ENCODE peak calls at places on chromosomes 4 and X, in six cellular contexts. U is mucosa of descending colon; J is brain microvascular endothelial cell; L is astrocyte of the spinal cord; R is CD4-positive, alpha-beta T cell; W is uterus. F is an unnamed sample.

GRCh38 chr4:98468744-98469143 is 189.7 kb downstream of the TSPAN5 start:
- DNase-seq in L (peak; percentile 69), J (peak; percentile 47), U (no peak), R (no peak), W (peak; percentile 39), F (no peak)

GRCh38 chr4:13559414-13559813 is 15.1 kb upstream of the NKX3-2 start:
- DNase-seq in J (peak; percentile 73), W (no peak), L (peak; percentile 64), R (no peak), U (no peak), F (peak; percentile 36)

GRCh38 chrX:19563327-19563726 is 48.0 kb upstream of the MAP3K15 start:
- DNase-seq in W (no peak), R (no peak), J (no peak), L (no peak), U (no peak), F (no peak)

GRCh38 chrX:115649461-115650063 is 88.6 kb downstream of the PLS3 start:
- DNase-seq in L (no peak), W (no peak), R (no peak), J (peak; percentile 23), U (no peak), F (no peak)

GRCh38 chr4:26420438-26420837 is 69.8 kb downstream of the CCKAR start:
- DNase-seq in R (no peak), U (no peak), W (no peak), L (peak; percentile 68), J (peak; percentile 43), F (no peak)

GRCh38 chr4:100736651-100737450 is 219.0 kb upstream of the EMCN start:
- DNase-seq in L (peak; percentile 92), R (no peak), W (no peak), U (no peak), J (peak; percentile 53), F (peak; percentile 33)

GRCh38 chrX:22652596-22652995 is 347.2 kb upstream of the DDX53 start:
- DNase-seq in R (no peak), W (peak; percentile 19), J (peak; percentile 29), L (peak; percentile 19), U (no peak), F (no peak)

GRCh38 chr4:162497564-162498167 is 333.9 kb upstream of the FSTL5 start:
- DNase-seq in R (no peak), U (no peak), J (peak; percentile 5), W (no peak), L (peak; percentile 48), F (no peak)

GRCh38 chr4:52038109-52038912 is at the start of gene SGCB:
- DNase-seq in U (peak; percentile 78), L (peak; percentile 47), R (peak; percentile 77), W (peak; percentile 67), J (no peak), F (no peak)

GRCh38 chrX:97639526-97639925 is 755.8 kb downstream of the RPA4 start:
- DNase-seq in U (no peak), W (no peak), J (no peak), L (no peak), R (no peak), F (no peak)

DNA sequence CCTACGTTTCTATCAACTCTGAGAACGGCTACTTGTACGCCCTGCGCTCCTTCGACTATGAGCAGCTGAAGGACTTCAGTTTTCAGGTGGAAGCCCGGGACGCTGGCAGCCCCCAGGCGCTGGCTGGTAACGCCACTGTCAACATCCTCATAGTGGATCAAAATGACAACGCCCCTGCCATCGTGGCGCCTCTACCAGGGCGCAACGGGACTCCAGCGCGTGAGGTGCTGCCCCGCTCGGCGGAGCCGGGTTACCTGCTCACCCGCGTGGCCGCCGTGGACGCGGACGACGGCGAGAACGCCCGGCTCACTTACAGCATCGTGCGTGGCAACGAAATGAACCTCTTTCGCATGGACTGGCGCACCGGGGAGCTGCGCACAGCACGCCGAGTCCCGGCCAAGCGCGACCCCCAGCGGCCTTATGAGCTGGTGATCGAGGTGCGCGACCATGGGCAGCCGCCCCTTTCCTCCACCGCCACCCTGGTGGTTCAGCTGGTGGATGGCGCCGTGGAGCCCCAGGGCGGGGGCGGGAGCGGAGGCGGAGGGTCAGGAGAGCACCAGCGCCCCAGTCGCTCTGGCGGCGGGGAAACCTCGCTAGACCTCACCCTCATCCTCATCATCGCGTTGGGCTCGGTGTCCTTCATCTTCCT is 2.7 kb downstream of the PCDH10 start:
- DNase-seq in R (no peak), J (peak; percentile 9), U (peak; percentile 29), L (peak; percentile 46), W (no peak), F (no peak)
- TF ChIP-seq CTCF in R (no peak), J (peak; percentile 54), U (no peak), L (peak; percentile 37), W (no peak), F (no peak)

GRCh38 chr4:88811904-88812303 is 114.3 kb upstream of the NAP1L5 start:
- DNase-seq in U (no peak), L (no peak), W (no peak), R (no peak), J (no peak), F (no peak)

GRCh38 chr4:88814043-88814617 is 116.5 kb upstream of the NAP1L5 start:
- DNase-seq in U (no peak), J (no peak), L (no peak), R (no peak), W (no peak), F (no peak)

GRCh38 chr4:88812976-88813375 is 115.3 kb upstream of the NAP1L5 start:
- DNase-seq in U (no peak), R (no peak), W (no peak), L (no peak), J (no peak), F (no peak)

GRCh38 chr4:88809561-88810219 is 112.1 kb upstream of the NAP1L5 start:
- DNase-seq in J (no peak), U (no peak), L (peak; percentile 33), R (no peak), W (no peak), F (no peak)

DNA sequence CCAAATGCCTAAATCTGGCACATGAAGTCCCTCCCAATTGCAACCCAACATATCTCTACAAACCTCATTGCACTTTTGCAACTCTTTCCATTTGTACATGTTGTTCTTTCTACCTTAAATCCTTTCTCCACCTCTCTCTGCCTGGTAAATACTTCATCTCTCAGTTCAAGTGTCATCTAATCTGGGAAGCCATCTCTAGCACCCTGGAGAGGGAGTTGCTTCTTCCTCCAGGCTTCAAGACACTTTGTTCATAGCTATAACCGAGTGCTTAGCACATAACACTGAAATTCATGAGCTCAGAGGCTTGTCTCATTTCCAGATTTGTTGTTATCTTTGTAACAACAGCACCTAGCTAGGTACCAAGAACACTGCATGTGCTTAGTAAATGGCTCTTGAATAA is 114.8 kb upstream of the NAP1L5 start:
- DNase-seq in U (no peak), R (no peak), L (no peak), J (no peak), W (no peak), F (no peak)
- TF ChIP-seq CTCF in U (no peak), R (no peak), L (no peak), J (no peak), W (no peak), F (no peak)

DNA sequence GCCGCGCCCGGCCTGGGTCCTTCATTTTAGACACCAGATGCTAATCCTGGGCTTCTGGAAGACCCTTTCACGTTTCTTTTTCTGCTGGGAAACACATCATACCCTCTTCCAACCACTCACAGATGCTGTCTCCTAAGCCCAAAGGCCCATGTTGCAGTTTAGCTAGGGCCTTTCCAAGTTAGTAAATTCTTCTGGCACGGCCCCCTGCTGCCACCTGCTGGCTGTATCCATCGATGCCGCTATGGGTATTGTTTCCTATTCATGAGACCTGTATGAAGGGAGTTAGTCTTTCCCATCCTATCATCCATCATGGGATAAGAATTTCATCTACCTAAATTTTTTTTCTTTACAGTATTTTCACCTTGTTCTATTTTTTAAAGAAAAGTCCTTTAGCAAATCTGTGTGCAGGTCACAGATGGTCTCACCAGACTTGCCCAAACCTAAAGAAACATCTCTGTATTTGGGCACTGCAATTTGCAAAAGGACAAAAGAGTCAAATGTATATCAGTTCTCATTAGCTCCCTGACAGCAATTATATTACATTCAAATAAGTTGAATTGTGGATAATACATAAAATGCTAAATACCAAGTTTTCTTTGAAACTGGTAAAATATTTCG is 37.8 kb upstream of the SLC9A7 start:
- DNase-seq in W (peak; percentile 66), R (peak; percentile 69), L (peak; percentile 72), U (peak; percentile 55), J (peak; percentile 71), F (no peak)
- TF ChIP-seq CTCF in W (peak; percentile 59), R (peak; percentile 68), L (peak; percentile 73), U (peak; percentile 46), J (peak; percentile 76), F (peak; percentile 79)

DNA sequence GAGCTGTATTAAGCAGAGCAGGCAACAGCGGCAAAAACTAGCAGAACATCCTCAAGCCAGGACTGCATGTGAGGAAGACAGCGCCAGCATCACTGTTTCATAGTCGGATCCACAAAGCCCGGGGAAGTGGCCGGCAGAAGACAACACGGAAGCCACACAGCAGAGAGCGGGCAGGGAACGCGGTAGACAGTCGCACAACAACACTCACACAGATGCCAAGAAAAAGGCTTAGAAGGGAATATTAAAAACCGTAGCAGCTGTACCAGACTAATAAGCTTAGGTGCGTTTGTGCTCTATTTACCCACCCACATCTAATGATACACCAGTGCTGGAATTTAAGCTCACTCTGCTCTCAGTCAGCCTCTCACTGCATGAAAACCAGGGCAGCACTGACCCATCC is 16.0 kb downstream of the ZFYVE28 start:
- DNase-seq in L (no peak), U (no peak), R (no peak), W (no peak), J (no peak), F (no peak)
- TF ChIP-seq CTCF in L (no peak), U (no peak), R (no peak), W (no peak), J (no peak), F (no peak)

GRCh38 chr4:53706422-53707032 is 115.2 kb upstream of the LNX1 start:
- DNase-seq in W (no peak), J (peak; percentile 47), L (peak; percentile 70), U (no peak), R (no peak), F (no peak)

GRCh38 chr4:53705151-53705764 is 114.0 kb upstream of the LNX1 start:
- DNase-seq in U (no peak), L (no peak), R (no peak), W (no peak), J (no peak), F (no peak)

GRCh38 chr4:53703267-53703655 is 112.0 kb upstream of the LNX1 start:
- DNase-seq in L (no peak), J (no peak), U (no peak), W (no peak), R (no peak), F (no peak)

GRCh38 chr4:53704329-53704728 is 113.0 kb upstream of the LNX1 start:
- DNase-seq in W (no peak), R (no peak), J (no peak), L (no peak), U (no peak), F (no peak)

GRCh38 chr4:53705972-53706371 is 114.7 kb upstream of the LNX1 start:
- DNase-seq in J (no peak), L (no peak), W (no peak), R (no peak), U (no peak), F (no peak)
- TF ChIP-seq CTCF in J (no peak), L (no peak), W (no peak), R (no peak), U (no peak), F (no peak)